ENCODE peak calls at places on chromosomes 16 and 17, in ten cellular contexts. R is esophagus muscularis mucosa, U is upper lobe of left lung, M is ovary, C is stomach, W is A549, O is sigmoid colon, E is transverse colon, B is K562, A is suprapubic skin. F is an unnamed sample. For H3K4me1, the result is how much of the 10 kb centered on the place peaks cover.

GRCh38 chr17:79838541-79839274 is 532 bp downstream of the CBX4 start:
- DNase-seq in R (no peak), E (peak), B (peak), C (peak), A (no peak), W (peak), M (peak), O (no peak), U (peak), F (no peak)

GRCh38 chr16:48963901-48964615 is 317.6 kb downstream of the CBLN1 start:
- DNase-seq in W (peak), A (no peak), M (no peak), O (no peak), B (no peak), C (no peak), R (no peak), U (no peak), E (no peak), F (no peak)

GRCh38 chr17:39064374-39064773 is 87.1 kb downstream of the PLXDC1 start:
- DNase-seq in A (no peak), R (no peak), W (no peak), M (no peak), U (no peak), C (no peak), B (no peak), E (no peak), O (no peak), F (no peak)

GRCh38 chr16:85005278-85006069 is 5.9 kb downstream of the ZDHHC7 start:
- DNase-seq in U (no peak), E (no peak), R (no peak), O (peak), W (no peak), M (no peak), B (no peak), C (no peak), A (no peak), F (no peak)

GRCh38 chr16:65281636-65282035 is 159.8 kb upstream of the CDH11 start:
- DNase-seq in E (no peak), O (no peak), C (no peak), U (no peak), W (no peak), B (no peak), A (no peak), M (no peak), R (no peak), F (no peak)

GRCh38 chr16:84548508-84548907 is 44.0 kb upstream of the MEAK7 start:
- DNase-seq in W (no peak), C (no peak), R (no peak), E (no peak), M (no peak), A (no peak), B (no peak), O (no peak), U (peak), F (no peak)

GRCh38 chr16:22813946-22814325 is at the start of gene HS3ST2:
- DNase-seq in E (peak), U (peak), R (no peak), C (no peak), M (peak), O (peak), W (no peak), B (no peak), A (peak), F (no peak)

GRCh38 chr17:80892900-80893603 is 98.6 kb upstream of the CHMP6 start:
- DNase-seq in E (no peak), B (no peak), U (peak), W (peak), M (no peak), O (no peak), A (no peak), C (no peak), R (no peak), F (no peak)

GRCh38 chr16:80846275-80847013 is 42.0 kb upstream of the CDYL2 start:
- DNase-seq in M (no peak), C (no peak), W (no peak), O (no peak), R (no peak), E (no peak), A (no peak), U (no peak), B (no peak), F (no peak)

GRCh38 chr17:527247-527646 is 174.6 kb upstream of the RPH3AL start:
- DNase-seq in E (no peak), R (no peak), C (no peak), W (no peak), U (no peak), A (no peak), B (no peak), M (no peak), O (no peak), F (no peak)

GRCh38 chr17:39666601-39667261 is 1.5 kb upstream of the PNMT start:
- DNase-seq in E (no peak), U (no peak), M (no peak), W (peak), C (no peak), O (no peak), A (no peak), B (peak), R (no peak), F (no peak)

GRCh38 chr17:15465045-15465701 is 2.2 kb downstream of the CDRT4 start:
- DNase-seq in R (no peak), E (no peak), U (no peak), B (no peak), W (no peak), C (no peak), A (no peak), M (no peak), O (no peak), F (no peak)

GRCh38 chr16:89519881-89520280 is 11.7 kb downstream of the SPG7 start:
- DNase-seq in U (no peak), B (no peak), C (no peak), W (no peak), O (no peak), E (no peak), A (no peak), M (no peak), R (no peak), F (no peak)

GRCh38 chr16:47110939-47111338 is 32.8 kb downstream of the NETO2 start:
- DNase-seq in C (no peak), A (no peak), E (no peak), M (no peak), B (peak), W (peak), O (no peak), U (no peak), R (no peak), F (no peak)

GRCh38 chr17:51818777-51819176 is 339.7 kb downstream of the CA10 start:
- DNase-seq in R (no peak), E (no peak), U (no peak), B (no peak), M (no peak), O (no peak), A (no peak), W (no peak), C (no peak), F (no peak)

GRCh38 chr16:2458887-2459646 is 842 bp upstream of the TEDC2 start:
- DNase-seq in U (no peak), C (no peak), A (no peak), R (no peak), M (peak), E (no peak), B (no peak), W (no peak), O (no peak), F (no peak)
- TF ChIP-seq POLR2A in U (no peak), C (no peak), A (no peak), R (no peak), M (no peak), E (no peak), B (peak), W (no peak), O (no peak), F (no peak)

DNA sequence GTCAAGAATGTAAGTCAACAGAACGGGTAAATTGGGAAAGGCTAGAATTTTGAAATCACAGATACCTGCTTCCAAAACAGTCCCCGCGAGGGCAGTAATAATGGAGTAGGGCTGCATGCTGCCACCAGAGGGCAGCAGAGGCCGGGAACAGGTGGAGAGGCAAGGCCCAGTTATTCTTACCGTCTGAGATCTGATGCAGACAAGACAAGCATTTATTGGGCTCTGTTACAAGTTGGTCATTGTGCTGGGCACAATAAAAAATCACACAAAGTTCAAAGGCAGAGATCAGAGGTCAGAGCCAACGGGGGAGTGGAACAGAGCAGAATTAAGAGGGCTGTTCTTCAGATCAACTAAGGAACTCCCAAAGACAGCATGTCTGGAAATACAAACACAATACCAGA is 8.8 kb upstream of the MLKL start:
- DNase-seq in B (peak), M (peak), U (no peak), O (peak), E (peak), C (peak), R (no peak), W (peak), A (no peak), F (peak)
- TF ChIP-seq EP300 in B (no peak), M (no peak), U (no peak), O (no peak), E (no peak), C (no peak), R (no peak), W (no peak), A (no peak), F (peak)

GRCh38 chr16:82881517-82881916 is 254.7 kb downstream of the CDH13 start:
- DNase-seq in C (no peak), E (no peak), A (no peak), O (no peak), R (peak), M (no peak), U (no peak), B (no peak), W (no peak), F (no peak)
- H3K4me1 ChIP-seq in C (under half), E (under half), A (under half), O (under half), R (under half), M (under half), U (under half), B (under half), W (under half), F (under half)

GRCh38 chr16:35744084-35744483 is 2284.7 kb downstream of the TP53TG3F start:
- DNase-seq in O (no peak), E (no peak), M (no peak), U (no peak), B (no peak), A (peak), C (no peak), W (no peak), R (peak), F (no peak)
- TF ChIP-seq POLR2A in O (no peak), E (no peak), M (no peak), U (no peak), B (no peak), A (no peak), C (no peak), W (no peak), R (no peak), F (no peak)

GRCh38 chr17:11638700-11639265 is 40.5 kb downstream of the DNAH9 start:
- DNase-seq in A (no peak), U (no peak), O (no peak), W (no peak), M (no peak), B (no peak), E (no peak), C (no peak), R (peak), F (no peak)
- TF ChIP-seq EP300 in A (no peak), U (no peak), O (no peak), W (no peak), M (no peak), B (no peak), E (no peak), C (no peak), R (no peak), F (no peak)

DNA sequence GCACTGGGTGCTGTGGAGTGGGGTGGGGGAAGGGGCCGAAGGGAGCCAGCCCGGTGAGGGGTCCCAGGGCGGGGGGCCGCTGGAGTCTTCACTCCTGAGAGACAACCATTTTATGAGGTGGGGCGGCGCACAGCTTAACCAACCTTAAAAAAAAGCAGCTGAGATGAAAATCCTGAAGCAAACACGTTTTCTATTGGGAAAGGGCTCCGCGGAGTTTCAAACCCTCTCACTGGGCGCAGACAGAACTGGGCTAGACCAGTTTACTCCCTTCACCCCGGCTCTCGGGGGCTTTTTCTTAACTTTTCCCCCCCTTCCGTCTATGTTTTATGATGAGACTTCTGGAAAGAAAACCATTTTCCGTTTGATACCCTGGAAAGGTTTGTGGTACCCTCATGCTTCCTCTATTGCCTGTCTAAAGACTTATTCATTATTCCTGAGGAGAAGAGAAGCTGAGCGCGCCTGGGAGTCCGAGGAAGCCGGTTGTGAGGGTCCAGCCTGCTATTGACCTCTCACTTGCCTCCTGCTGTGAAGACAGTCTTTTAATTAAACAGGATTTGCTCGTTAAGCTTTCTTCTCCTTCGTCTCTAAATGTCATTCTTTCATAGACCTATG is 477 bp upstream of the SSH2 start:
- DNase-seq in M (no peak), C (no peak), B (peak), E (peak), R (no peak), O (no peak), U (no peak), A (no peak), W (no peak), F (no peak)
- H3K4me1 ChIP-seq in M (under half), C (under half), B (under half), E (under half), R (under half), O (under half), U (under half), A (under half), W (under half), F (under half)

DNA sequence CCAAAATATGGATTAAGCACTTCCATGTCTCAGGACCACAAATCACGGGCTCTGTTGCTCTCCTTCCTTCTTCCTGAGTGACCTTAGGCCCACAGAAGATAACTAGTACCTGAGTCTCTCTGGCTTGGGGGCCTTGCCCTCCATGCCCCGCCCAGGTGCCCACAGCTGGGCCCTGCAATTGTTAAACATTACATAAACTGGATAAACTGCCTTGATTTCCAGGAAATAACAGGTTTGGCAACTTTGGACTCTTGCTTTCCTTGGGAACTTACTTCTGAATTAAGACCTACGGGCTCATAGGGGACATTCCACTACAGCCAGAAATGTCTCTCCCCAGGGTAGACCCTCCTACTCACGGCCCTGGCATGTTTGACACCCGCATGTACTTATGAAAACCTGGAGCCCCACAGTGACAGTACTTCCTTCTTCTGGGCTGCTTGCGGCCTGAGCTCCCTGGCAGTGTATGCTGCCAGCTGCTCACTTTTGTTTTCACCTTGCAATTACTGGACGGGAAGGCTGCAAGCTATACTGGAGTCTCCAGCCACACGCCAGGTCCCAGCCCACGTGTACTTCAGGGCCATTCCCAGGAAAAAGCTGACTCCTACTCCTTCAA is 2.3 kb upstream of the UBALD2 start:
- DNase-seq in C (peak), R (no peak), W (no peak), U (peak), O (no peak), B (no peak), A (no peak), E (peak), M (no peak), F (no peak)
- TF ChIP-seq POLR2A in C (no peak), R (no peak), W (no peak), U (no peak), O (no peak), B (no peak), A (no peak), E (peak), M (no peak), F (no peak)

DNA sequence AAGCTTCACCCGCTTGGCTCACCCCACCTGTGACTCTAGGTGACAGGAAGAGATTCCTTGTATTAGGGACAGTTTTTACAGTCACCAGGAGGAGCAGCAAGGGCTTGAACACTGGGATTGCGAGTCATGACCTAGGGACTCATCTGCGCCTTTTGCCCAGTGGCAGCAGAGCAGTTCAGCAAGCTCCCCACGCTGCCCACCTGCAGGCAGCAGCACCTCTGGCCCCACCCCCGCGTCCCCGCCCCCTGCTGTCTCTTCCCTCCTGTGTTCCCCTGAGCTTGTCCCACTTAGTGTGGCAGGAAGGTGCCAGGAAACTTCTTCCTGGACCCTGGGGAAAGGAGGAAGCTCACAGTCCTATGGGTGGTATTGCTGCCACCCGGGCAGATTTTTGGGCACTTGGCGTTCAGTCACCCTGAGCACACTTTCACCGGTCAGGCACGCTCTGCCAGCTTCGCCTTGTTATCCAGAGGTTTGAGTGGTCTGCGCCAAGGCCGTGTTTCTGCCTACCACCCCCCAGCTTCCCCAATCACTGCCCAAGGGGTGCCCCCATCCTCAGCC is 8.7 kb downstream of the MMP15 start:
- DNase-seq in U (no peak), C (no peak), W (no peak), E (no peak), O (no peak), A (no peak), B (no peak), M (no peak), R (no peak), F (no peak)
- TF ChIP-seq EP300 in U (no peak), C (no peak), W (no peak), E (no peak), O (no peak), A (no peak), B (no peak), M (no peak), R (no peak), F (no peak)

GRCh38 chr17:10742431-10742830 is 12.6 kb upstream of the TMEM220 start:
- DNase-seq in U (peak), A (no peak), C (no peak), W (no peak), E (no peak), R (no peak), M (no peak), O (peak), B (no peak), F (no peak)

GRCh38 chr17:10743316-10744009 is 13.6 kb upstream of the TMEM220 start:
- DNase-seq in O (peak), W (no peak), C (no peak), R (no peak), A (no peak), U (no peak), B (no peak), M (no peak), E (no peak), F (peak)

GRCh38 chr17:10741416-10742140 is 11.8 kb upstream of the TMEM220 start:
- DNase-seq in U (peak), W (no peak), O (peak), B (no peak), R (no peak), A (no peak), M (no peak), E (no peak), C (peak), F (no peak)

GRCh38 chr17:10745231-10745630 is 15.4 kb upstream of the TMEM220 start:
- DNase-seq in O (peak), E (peak), A (no peak), R (no peak), U (no peak), M (no peak), W (no peak), B (no peak), C (no peak), F (no peak)

GRCh38 chr17:10744509-10745000 is 14.7 kb upstream of the TMEM220 start:
- DNase-seq in A (no peak), W (no peak), C (peak), U (no peak), M (no peak), R (no peak), O (peak), B (no peak), E (no peak), F (no peak)
- H3K4me1 ChIP-seq in A (under half), W (under half), C (under half), U (under half), M (under half), R (under half), O (under half), B (under half), E (under half), F (under half)

F was measured in tibial nerve.